ENCODE peak calls at places on chromosomes 2 and 18, in nine cellular contexts. One of them, this sample, is unnamed.
A peak's percentile ranks its signal among the peaks of the same experiment; 100 is the strongest.

GRCh38 chr2:98806266-98806697 is 75.3 kb upstream of the MGAT4A start:
- DNase-seq in effector memory CD4-positive, alpha-beta T cell: no peak
- DNase-seq in Caco-2: no peak
- DNase-seq in ascending aorta: no peak
- DNase-seq in OCI-LY7: no peak
- DNase-seq in cardiac muscle cell: no peak
- DNase-seq in colonic mucosa: no peak
- DNase-seq in neuronal stem cell: no peak
- DNase-seq in stomach: peak; percentile 92
- DNase-seq in this sample: no peak

GRCh38 chr2:68039317-68039716 is 23.5 kb downstream of the C1D start:
- DNase-seq in cardiac muscle cell: no peak
- DNase-seq in colonic mucosa: no peak
- DNase-seq in stomach: no peak
- DNase-seq in ascending aorta: no peak
- DNase-seq in OCI-LY7: no peak
- DNase-seq in effector memory CD4-positive, alpha-beta T cell: no peak
- DNase-seq in Caco-2: no peak
- DNase-seq in neuronal stem cell: no peak
- DNase-seq in this sample: peak; percentile 14

GRCh38 chr18:22816266-22817176 is 116.6 kb upstream of the RBBP8 start:
- DNase-seq in neuronal stem cell: no peak
- DNase-seq in Caco-2: no peak
- DNase-seq in cardiac muscle cell: peak; percentile 30
- DNase-seq in effector memory CD4-positive, alpha-beta T cell: no peak
- DNase-seq in OCI-LY7: no peak
- DNase-seq in ascending aorta: no peak
- DNase-seq in stomach: no peak
- DNase-seq in colonic mucosa: peak; percentile 77
- DNase-seq in this sample: peak; percentile 97

GRCh38 chr2:168935810-168936581 is 34.9 kb downstream of the G6PC2 start:
- DNase-seq in effector memory CD4-positive, alpha-beta T cell: no peak
- DNase-seq in stomach: no peak
- DNase-seq in Caco-2: no peak
- DNase-seq in colonic mucosa: no peak
- DNase-seq in OCI-LY7: no peak
- DNase-seq in cardiac muscle cell: no peak
- DNase-seq in neuronal stem cell: no peak
- DNase-seq in ascending aorta: no peak
- DNase-seq in this sample: no peak

GRCh38 chr18:56992777-56993176 is 154.1 kb upstream of the BOD1L2 start:
- DNase-seq in stomach: no peak
- DNase-seq in neuronal stem cell: no peak
- DNase-seq in ascending aorta: no peak
- DNase-seq in colonic mucosa: no peak
- DNase-seq in effector memory CD4-positive, alpha-beta T cell: no peak
- DNase-seq in cardiac muscle cell: no peak
- DNase-seq in OCI-LY7: no peak
- DNase-seq in Caco-2: no peak
- DNase-seq in this sample: no peak

GRCh38 chr2:127503491-127503890 is 22.8 kb downstream of the IWS1 start:
- DNase-seq in ascending aorta: no peak
- DNase-seq in Caco-2: no peak
- DNase-seq in OCI-LY7: no peak
- DNase-seq in stomach: no peak
- DNase-seq in effector memory CD4-positive, alpha-beta T cell: no peak
- DNase-seq in neuronal stem cell: no peak
- DNase-seq in cardiac muscle cell: no peak
- DNase-seq in colonic mucosa: no peak
- DNase-seq in this sample: no peak

GRCh38 chr2:207072579-207072978 is 93.2 kb downstream of the KLF7 start:
- DNase-seq in neuronal stem cell: no peak
- DNase-seq in colonic mucosa: no peak
- DNase-seq in OCI-LY7: no peak
- DNase-seq in ascending aorta: no peak
- DNase-seq in cardiac muscle cell: no peak
- DNase-seq in effector memory CD4-positive, alpha-beta T cell: no peak
- DNase-seq in Caco-2: no peak
- DNase-seq in stomach: no peak
- DNase-seq in this sample: no peak

GRCh38 chr2:241445426-241445825 is 63.0 kb downstream of the STK25 start:
- DNase-seq in ascending aorta: no peak
- DNase-seq in OCI-LY7: no peak
- DNase-seq in Caco-2: no peak
- DNase-seq in stomach: no peak
- DNase-seq in effector memory CD4-positive, alpha-beta T cell: no peak
- DNase-seq in neuronal stem cell: no peak
- DNase-seq in colonic mucosa: no peak
- DNase-seq in cardiac muscle cell: no peak
- DNase-seq in this sample: no peak

GRCh38 chr18:7721532-7721931 is 154.4 kb downstream of the PTPRM start:
- DNase-seq in colonic mucosa: no peak
- DNase-seq in stomach: no peak
- DNase-seq in cardiac muscle cell: no peak
- DNase-seq in effector memory CD4-positive, alpha-beta T cell: no peak
- DNase-seq in Caco-2: no peak
- DNase-seq in neuronal stem cell: no peak
- DNase-seq in OCI-LY7: no peak
- DNase-seq in ascending aorta: no peak
- DNase-seq in this sample: no peak

GRCh38 chr2:38771632-38772031 is 6.4 kb upstream of the GEMIN6 start:
- DNase-seq in stomach: no peak
- DNase-seq in Caco-2: no peak
- DNase-seq in ascending aorta: no peak
- DNase-seq in effector memory CD4-positive, alpha-beta T cell: no peak
- DNase-seq in colonic mucosa: no peak
- DNase-seq in neuronal stem cell: no peak
- DNase-seq in cardiac muscle cell: no peak
- DNase-seq in OCI-LY7: no peak
- DNase-seq in this sample: no peak

GRCh38 chr2:106094101-106094860 is 99.8 kb downstream of the UXS1 start:
- DNase-seq in effector memory CD4-positive, alpha-beta T cell: peak; percentile 76
- DNase-seq in stomach: no peak
- DNase-seq in Caco-2: no peak
- DNase-seq in colonic mucosa: no peak
- DNase-seq in OCI-LY7: no peak
- DNase-seq in ascending aorta: no peak
- DNase-seq in neuronal stem cell: no peak
- DNase-seq in cardiac muscle cell: no peak
- DNase-seq in this sample: peak; percentile 30

GRCh38 chr2:8986327-8986976 is 17.0 kb downstream of the MBOAT2 start:
- DNase-seq in colonic mucosa: no peak
- DNase-seq in neuronal stem cell: no peak
- DNase-seq in effector memory CD4-positive, alpha-beta T cell: no peak
- DNase-seq in cardiac muscle cell: peak; percentile 16
- DNase-seq in Caco-2: no peak
- DNase-seq in stomach: no peak
- DNase-seq in ascending aorta: no peak
- DNase-seq in OCI-LY7: peak; percentile 50
- DNase-seq in this sample: peak; percentile 26

GRCh38 chr2:227036527-227036926 is 127.5 kb downstream of the COL4A4 start:
- DNase-seq in colonic mucosa: no peak
- DNase-seq in effector memory CD4-positive, alpha-beta T cell: no peak
- DNase-seq in ascending aorta: no peak
- DNase-seq in OCI-LY7: no peak
- DNase-seq in stomach: no peak
- DNase-seq in cardiac muscle cell: no peak
- DNase-seq in Caco-2: no peak
- DNase-seq in neuronal stem cell: no peak
- DNase-seq in this sample: no peak

GRCh38 chr2:108363048-108363899 is 14.5 kb upstream of the SULT1C4 start:
- DNase-seq in cardiac muscle cell: no peak
- DNase-seq in Caco-2: no peak
- DNase-seq in effector memory CD4-positive, alpha-beta T cell: no peak
- DNase-seq in neuronal stem cell: no peak
- DNase-seq in OCI-LY7: no peak
- DNase-seq in stomach: no peak
- DNase-seq in ascending aorta: no peak
- DNase-seq in colonic mucosa: no peak
- DNase-seq in this sample: no peak

GRCh38 chr2:174717273-174717672 is 47.0 kb downstream of the CHRNA1 start:
- DNase-seq in colonic mucosa: no peak
- DNase-seq in OCI-LY7: no peak
- DNase-seq in ascending aorta: no peak
- DNase-seq in stomach: no peak
- DNase-seq in Caco-2: no peak
- DNase-seq in neuronal stem cell: no peak
- DNase-seq in effector memory CD4-positive, alpha-beta T cell: no peak
- DNase-seq in cardiac muscle cell: no peak
- DNase-seq in this sample: peak; percentile 33

GRCh38 chr2:65522922-65523321 is 90.5 kb upstream of the SPRED2 start:
- DNase-seq in neuronal stem cell: no peak
- DNase-seq in Caco-2: no peak
- DNase-seq in cardiac muscle cell: no peak
- DNase-seq in ascending aorta: no peak
- DNase-seq in stomach: no peak
- DNase-seq in colonic mucosa: no peak
- DNase-seq in effector memory CD4-positive, alpha-beta T cell: no peak
- DNase-seq in OCI-LY7: no peak
- DNase-seq in this sample: no peak

GRCh38 chr18:34222025-34222395 is 2.7 kb downstream of the NOL4 start:
- DNase-seq in cardiac muscle cell: peak; percentile 39
- DNase-seq in OCI-LY7: no peak
- DNase-seq in colonic mucosa: no peak
- DNase-seq in Caco-2: no peak
- DNase-seq in ascending aorta: no peak
- DNase-seq in neuronal stem cell: no peak
- DNase-seq in effector memory CD4-positive, alpha-beta T cell: no peak
- DNase-seq in stomach: no peak
- DNase-seq in this sample: no peak

GRCh38 chr2:138475394-138475793 is 26.2 kb upstream of the SPOPL start:
- DNase-seq in stomach: no peak
- DNase-seq in ascending aorta: no peak
- DNase-seq in OCI-LY7: peak; percentile 16
- DNase-seq in colonic mucosa: no peak
- DNase-seq in cardiac muscle cell: no peak
- DNase-seq in effector memory CD4-positive, alpha-beta T cell: no peak
- DNase-seq in neuronal stem cell: no peak
- DNase-seq in Caco-2: no peak
- DNase-seq in this sample: no peak

GRCh38 chr2:218781691-218782528 is at the start of gene CYP27A1:
- DNase-seq in stomach: peak; percentile 39
- DNase-seq in ascending aorta: no peak
- DNase-seq in neuronal stem cell: peak; percentile 24
- DNase-seq in cardiac muscle cell: peak; percentile 75
- DNase-seq in effector memory CD4-positive, alpha-beta T cell: no peak
- DNase-seq in colonic mucosa: peak; percentile 79
- DNase-seq in OCI-LY7: no peak
- DNase-seq in Caco-2: peak; percentile 74
- DNase-seq in this sample: peak; percentile 88

GRCh38 chr2:232420073-232420454 is 13.4 kb downstream of the ALPG start:
- DNase-seq in Caco-2: no peak
- DNase-seq in OCI-LY7: no peak
- DNase-seq in stomach: no peak
- DNase-seq in colonic mucosa: no peak
- DNase-seq in effector memory CD4-positive, alpha-beta T cell: no peak
- DNase-seq in neuronal stem cell: no peak
- DNase-seq in cardiac muscle cell: no peak
- DNase-seq in ascending aorta: no peak
- DNase-seq in this sample: no peak

GRCh38 chr18:13605901-13606300 is 120.5 kb downstream of the FAM210A start:
- DNase-seq in Caco-2: no peak
- DNase-seq in stomach: no peak
- DNase-seq in cardiac muscle cell: no peak
- DNase-seq in effector memory CD4-positive, alpha-beta T cell: no peak
- DNase-seq in ascending aorta: no peak
- DNase-seq in colonic mucosa: no peak
- DNase-seq in neuronal stem cell: no peak
- DNase-seq in OCI-LY7: no peak
- DNase-seq in this sample: no peak
- H3K4me1 ChIP-seq in Caco-2: no peaks in the 10 kb centered on the region
- H3K4me1 ChIP-seq in stomach: peaks cover 7% of the 10 kb centered on the region
- H3K4me1 ChIP-seq in cardiac muscle cell: peaks cover 15% of the 10 kb centered on the region
- H3K4me1 ChIP-seq in effector memory CD4-positive, alpha-beta T cell: no peaks in the 10 kb centered on the region
- H3K4me1 ChIP-seq in ascending aorta: peaks cover 4% of the 10 kb centered on the region
- H3K4me1 ChIP-seq in colonic mucosa: no peaks in the 10 kb centered on the region
- H3K4me1 ChIP-seq in neuronal stem cell: peaks cover 5% of the 10 kb centered on the region
- H3K4me1 ChIP-seq in OCI-LY7: peaks cover 28% of the 10 kb centered on the region
- H3K4me1 ChIP-seq in this sample: no peaks in the 10 kb centered on the region

GRCh38 chr2:101816598-101816997 is 119.1 kb downstream of the MAP4K4 start:
- DNase-seq in colonic mucosa: no peak
- DNase-seq in neuronal stem cell: no peak
- DNase-seq in cardiac muscle cell: no peak
- DNase-seq in OCI-LY7: no peak
- DNase-seq in effector memory CD4-positive, alpha-beta T cell: no peak
- DNase-seq in ascending aorta: no peak
- DNase-seq in Caco-2: no peak
- DNase-seq in stomach: no peak
- DNase-seq in this sample: no peak
- H3K4me1 ChIP-seq in colonic mucosa: peaks cover 7% of the 10 kb centered on the region
- H3K4me1 ChIP-seq in neuronal stem cell: peaks cover 5% of the 10 kb centered on the region
- H3K4me1 ChIP-seq in cardiac muscle cell: peaks cover 16% of the 10 kb centered on the region
- H3K4me1 ChIP-seq in OCI-LY7: peaks cover 5% of the 10 kb centered on the region
- H3K4me1 ChIP-seq in effector memory CD4-positive, alpha-beta T cell: peaks cover 19% of the 10 kb centered on the region
- H3K4me1 ChIP-seq in ascending aorta: no peaks in the 10 kb centered on the region
- H3K4me1 ChIP-seq in Caco-2: peaks cover 33% of the 10 kb centered on the region
- H3K4me1 ChIP-seq in stomach: peaks cover 60% of the 10 kb centered on the region
- H3K4me1 ChIP-seq in this sample: no peaks in the 10 kb centered on the region

GRCh38 chr2:101902169-101902568 is 89.6 kb upstream of the IL1R2 start:
- DNase-seq in Caco-2: no peak
- DNase-seq in ascending aorta: no peak
- DNase-seq in colonic mucosa: no peak
- DNase-seq in OCI-LY7: no peak
- DNase-seq in cardiac muscle cell: no peak
- DNase-seq in stomach: no peak
- DNase-seq in effector memory CD4-positive, alpha-beta T cell: no peak
- DNase-seq in neuronal stem cell: no peak
- DNase-seq in this sample: no peak
- H3K4me1 ChIP-seq in Caco-2: no peaks in the 10 kb centered on the region
- H3K4me1 ChIP-seq in ascending aorta: no peaks in the 10 kb centered on the region
- H3K4me1 ChIP-seq in colonic mucosa: no peaks in the 10 kb centered on the region
- H3K4me1 ChIP-seq in OCI-LY7: no peaks in the 10 kb centered on the region
- H3K4me1 ChIP-seq in cardiac muscle cell: no peaks in the 10 kb centered on the region
- H3K4me1 ChIP-seq in stomach: no peaks in the 10 kb centered on the region
- H3K4me1 ChIP-seq in effector memory CD4-positive, alpha-beta T cell: peaks cover 4% of the 10 kb centered on the region
- H3K4me1 ChIP-seq in neuronal stem cell: no peaks in the 10 kb centered on the region
- H3K4me1 ChIP-seq in this sample: no peaks in the 10 kb centered on the region

DNA sequence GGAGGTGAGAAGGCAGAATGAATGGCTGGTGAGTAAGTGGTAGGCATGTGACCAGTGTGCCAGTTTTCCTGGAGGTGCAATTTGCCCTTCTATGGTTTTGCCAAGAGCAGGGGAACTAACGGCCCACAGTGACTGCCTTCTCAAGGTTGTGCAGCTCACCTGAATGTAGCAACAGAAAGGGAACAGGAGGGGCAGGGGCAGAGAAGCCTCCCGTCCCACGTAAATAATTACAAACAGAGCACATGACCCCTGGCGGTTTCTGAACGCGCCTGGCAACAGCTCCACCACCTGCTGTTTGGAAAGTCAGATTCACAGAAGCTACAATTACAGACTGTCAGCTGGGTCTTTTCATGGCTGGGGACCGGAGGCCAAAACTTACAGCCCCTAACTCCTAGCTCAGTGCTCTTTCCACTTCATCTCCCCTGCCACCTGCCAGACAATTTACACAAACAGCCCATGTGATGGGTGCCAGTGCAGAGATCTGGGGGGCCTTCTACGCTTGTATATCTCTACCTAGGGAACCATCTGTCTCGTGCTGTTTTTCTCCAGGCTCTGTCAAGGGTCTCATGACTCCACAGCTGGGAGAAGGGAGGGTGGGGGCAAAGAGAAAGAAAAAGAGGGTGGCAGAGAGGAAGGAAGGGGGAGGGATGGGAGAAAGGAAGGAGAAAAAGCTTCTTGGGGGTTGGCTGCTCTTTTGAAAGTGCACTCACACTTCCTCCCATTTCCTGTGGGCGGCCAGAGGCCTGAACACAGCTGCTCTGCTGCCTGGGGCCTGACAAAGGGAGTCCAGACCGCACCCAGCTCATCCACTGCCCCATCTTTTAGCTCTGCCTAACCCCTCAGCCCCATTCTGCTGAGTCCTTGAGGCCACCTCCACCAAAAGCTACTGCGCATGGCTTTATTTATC is 69.5 kb downstream of the POLR1A start:
- DNase-seq in colonic mucosa: peak; percentile 67
- DNase-seq in neuronal stem cell: no peak
- DNase-seq in Caco-2: no peak
- DNase-seq in effector memory CD4-positive, alpha-beta T cell: peak; percentile 67
- DNase-seq in stomach: peak; percentile 65
- DNase-seq in OCI-LY7: peak; percentile 94
- DNase-seq in ascending aorta: peak; percentile 54
- DNase-seq in cardiac muscle cell: no peak
- DNase-seq in this sample: peak; percentile 52
- H3K4me1 ChIP-seq in colonic mucosa: peaks cover 6% of the 10 kb centered on the region
- H3K4me1 ChIP-seq in neuronal stem cell: peaks cover 28% of the 10 kb centered on the region
- H3K4me1 ChIP-seq in Caco-2: no peaks in the 10 kb centered on the region
- H3K4me1 ChIP-seq in effector memory CD4-positive, alpha-beta T cell: peaks cover 69% of the 10 kb centered on the region
- H3K4me1 ChIP-seq in stomach: peaks cover 47% of the 10 kb centered on the region
- H3K4me1 ChIP-seq in OCI-LY7: peaks cover 61% of the 10 kb centered on the region
- H3K4me1 ChIP-seq in ascending aorta: peaks cover 22% of the 10 kb centered on the region
- H3K4me1 ChIP-seq in cardiac muscle cell: peaks cover 16% of the 10 kb centered on the region
- H3K4me1 ChIP-seq in this sample: peaks cover 17% of the 10 kb centered on the region

This sample was measured in small intestine.